ENCODE peak calls at places on chromosome 1, in ten cellular contexts. V is K562, M is upper lobe of left lung, E is spleen, Y is endothelial cell of umbilical vein, F is prostate gland, W is HCT116, O is stomach, I is GM23338, Z is Panc1. A is an unnamed sample.

GRCh38 chr1:3336641-3337621 is 117.5 kb upstream of the ARHGEF16 start:
- DNase-seq in V (no peak), M (peak; percentile 60), E (no peak), Y (no peak), F (no peak), W (no peak), O (no peak), I (no peak), Z (no peak), A (no peak)

GRCh38 chr1:200304146-200304545 is 105.7 kb downstream of the ZNF281 start:
- DNase-seq in V (no peak), M (no peak), E (no peak), Y (no peak), F (no peak), W (no peak), O (no peak), I (no peak), Z (no peak), A (no peak)

GRCh38 chr1:92087542-92087941 is 7.4 kb downstream of the BTBD8 start:
- DNase-seq in V (no peak), M (no peak), E (no peak), Y (no peak), F (no peak), W (no peak), O (no peak), I (no peak), Z (no peak), A (no peak)

GRCh38 chr1:15406911-15407559 is 2.7 kb upstream of the EFHD2 start:
- DNase-seq in V (no peak), M (no peak), E (no peak), Y (peak; percentile 27), F (no peak), W (no peak), O (no peak), I (no peak), Z (no peak), A (no peak)

GRCh38 chr1:201275266-201275666 is 8.0 kb upstream of the PKP1 start:
- DNase-seq in V (no peak), M (no peak), E (no peak), Y (no peak), F (peak; percentile 68), W (peak; percentile 79), O (peak; percentile 87), I (no peak), Z (peak; percentile 84), A (peak; percentile 81)

GRCh38 chr1:17377325-17377953 is 5.4 kb downstream of the PADI6 start:
- DNase-seq in V (no peak), M (no peak), E (no peak), Y (no peak), F (peak; percentile 7), W (no peak), O (no peak), I (peak; percentile 78), Z (no peak), A (no peak)

GRCh38 chr1:160309183-160309535 is 24.2 kb upstream of the PEX19 start:
- DNase-seq in V (no peak), M (no peak), E (no peak), Y (no peak), F (no peak), W (no peak), O (no peak), I (no peak), Z (no peak), A (no peak)

GRCh38 chr1:92446990-92447681 is 39.6 kb downstream of the GFI1 start:
- DNase-seq in V (peak; percentile 31), M (no peak), E (no peak), Y (no peak), F (no peak), W (no peak), O (no peak), I (peak; percentile 46), Z (no peak), A (no peak)

GRCh38 chr1:211381481-211382181 is 55.0 kb downstream of the TRAF5 start:
- DNase-seq in V (no peak), M (no peak), E (no peak), Y (no peak), F (no peak), W (no peak), O (no peak), I (no peak), Z (no peak), A (no peak)

GRCh38 chr1:15515026-15515663 is 8.9 kb downstream of the CASP9 start:
- DNase-seq in V (peak; percentile 38), M (no peak), E (peak; percentile 17), Y (no peak), F (no peak), W (no peak), O (no peak), I (no peak), Z (no peak), A (no peak)

GRCh38 chr1:165577707-165578106 is 33.9 kb downstream of the LRRC52 start:
- DNase-seq in V (no peak), M (no peak), E (no peak), Y (no peak), F (no peak), W (no peak), O (no peak), I (no peak), Z (no peak), A (no peak)

GRCh38 chr1:232669981-232670763 is 40.2 kb upstream of the SIPA1L2 start:
- DNase-seq in V (no peak), M (no peak), E (no peak), Y (peak; percentile 26), F (no peak), W (no peak), O (no peak), I (no peak), Z (no peak), A (no peak)

GRCh38 chr1:207995576-207995975 is 84.7 kb upstream of the CD34 start:
- DNase-seq in V (no peak), M (no peak), E (no peak), Y (no peak), F (no peak), W (no peak), O (no peak), I (no peak), Z (no peak), A (no peak)

GRCh38 chr1:31938184-31938975 is at the start of gene PTP4A2:
- DNase-seq in V (peak; percentile 99), M (peak; percentile 97), E (peak; percentile 98), Y (peak; percentile 86), F (peak; percentile 82), W (peak; percentile 96), O (peak; percentile 95), I (peak; percentile 98), Z (peak; percentile 92), A (peak; percentile 97)

GRCh38 chr1:17335821-17336718 is 28.1 kb downstream of the PADI4 start:
- DNase-seq in V (peak; percentile 67), M (peak; percentile 50), E (peak; percentile 89), Y (peak; percentile 33), F (peak; percentile 66), W (peak; percentile 37), O (peak; percentile 69), I (peak; percentile 94), Z (peak; percentile 39), A (peak; percentile 69)

GRCh38 chr1:118937413-118937812 is 50.7 kb downstream of the TBX15 start:
- DNase-seq in V (no peak), M (no peak), E (no peak), Y (no peak), F (no peak), W (no peak), O (no peak), I (no peak), Z (no peak), A (no peak)

GRCh38 chr1:58891347-58891746 is 107.5 kb upstream of the JUN start:
- DNase-seq in V (no peak), M (no peak), E (no peak), Y (no peak), F (no peak), W (no peak), O (no peak), I (no peak), Z (no peak), A (no peak)

GRCh38 chr1:161382214-161383019 is 14.7 kb upstream of the CFAP126 start:
- DNase-seq in V (peak; percentile 49), M (no peak), E (no peak), Y (peak; percentile 80), F (peak; percentile 16), W (peak; percentile 45), O (no peak), I (peak; percentile 81), Z (peak; percentile 68), A (no peak)

GRCh38 chr1:155715777-155716176 is 26.9 kb downstream of the DAP3 start:
- DNase-seq in V (no peak), M (no peak), E (no peak), Y (no peak), F (no peak), W (no peak), O (no peak), I (no peak), Z (no peak), A (no peak)

GRCh38 chr1:101025680-101026393 is at the start of gene DPH5:
- DNase-seq in V (peak; percentile 88), M (peak; percentile 94), E (peak; percentile 97), Y (peak; percentile 93), F (peak; percentile 84), W (peak; percentile 82), O (peak; percentile 90), I (peak; percentile 97), Z (peak; percentile 57), A (peak; percentile 93)
- TF ChIP-seq POLR2AphosphoS5 in V (peak; percentile 91), M (peak; percentile 19), E (peak; percentile 93), Y (peak; percentile 93), F (peak; percentile 72), W (peak; percentile 91), O (peak; percentile 65), I (peak; percentile 86), Z (peak; percentile 90), A (peak; percentile 69)

GRCh38 chr1:26862781-26863676 is at the start of gene SFN:
- DNase-seq in V (peak; percentile 86), M (peak; percentile 86), E (peak; percentile 76), Y (no peak), F (peak; percentile 94), W (peak; percentile 98), O (peak; percentile 88), I (peak; percentile 93), Z (peak; percentile 90), A (peak; percentile 91)
- TF ChIP-seq POLR2AphosphoS5 in V (peak; percentile 67), M (peak; percentile 18), E (no peak), Y (no peak), F (peak; percentile 93), W (peak; percentile 100), O (no peak), I (no peak), Z (peak; percentile 98), A (peak; percentile 97)

DNA sequence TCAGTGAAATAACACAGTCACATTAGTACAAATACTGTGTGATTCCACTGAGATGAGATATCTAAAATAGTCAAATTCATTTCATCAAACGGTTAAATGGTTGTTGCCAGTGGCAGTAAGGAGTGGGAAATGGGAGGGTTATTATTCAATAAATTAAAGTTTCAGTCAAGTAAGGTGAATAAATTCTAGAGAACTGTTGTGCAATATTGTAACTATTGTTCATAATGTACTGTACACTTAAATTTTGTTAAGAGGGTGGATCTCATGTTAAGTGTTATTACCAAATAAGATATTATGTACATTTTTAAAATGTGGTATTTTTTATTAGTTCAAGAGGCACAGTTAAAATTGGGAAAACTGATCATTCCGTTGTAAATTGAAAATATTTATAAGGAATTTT is 463.3 kb upstream of the BRINP3 start:
- DNase-seq in V (no peak), M (no peak), E (no peak), Y (no peak), F (no peak), W (no peak), O (no peak), I (no peak), Z (no peak), A (no peak)
- TF ChIP-seq POLR2AphosphoS5 in V (no peak), M (no peak), E (no peak), Y (no peak), F (no peak), W (no peak), O (no peak), I (no peak), Z (no peak), A (no peak)

GRCh38 chr1:243495442-243496172 is 239.8 kb downstream of the SDCCAG8 start:
- DNase-seq in V (no peak), M (no peak), E (no peak), Y (no peak), F (no peak), W (no peak), O (no peak), I (no peak), Z (no peak), A (no peak)
- TF ChIP-seq POLR2AphosphoS5 in V (no peak), M (no peak), E (peak; percentile 7), Y (no peak), F (no peak), W (no peak), O (peak; percentile 59), I (no peak), Z (no peak), A (no peak)